ENCODE peak calls at places on chromosomes 3 and 15, in five cellular contexts. One of them, this sample, is unnamed.

GRCh38 chr15:90482124-90483011 is 47.4 kb upstream of the CRTC3 start:
- DNase-seq in IMR-90: peak
- DNase-seq in neuronal stem cell: peak
- DNase-seq in H1: peak
- DNase-seq in mesenchymal stem cell: peak
- DNase-seq in this sample: peak

GRCh38 chr15:68373028-68373427 is 58.9 kb downstream of the ITGA11 start:
- DNase-seq in mesenchymal stem cell: no peak
- DNase-seq in H1: no peak
- DNase-seq in neuronal stem cell: no peak
- DNase-seq in IMR-90: no peak
- DNase-seq in this sample: no peak

GRCh38 chr15:61393949-61394348 is 164.8 kb upstream of the RORA start:
- DNase-seq in mesenchymal stem cell: no peak
- DNase-seq in IMR-90: no peak
- DNase-seq in neuronal stem cell: no peak
- DNase-seq in H1: no peak
- DNase-seq in this sample: no peak

GRCh38 chr15:40343512-40343911 is 2.8 kb upstream of the CCDC9B start:
- DNase-seq in H1: no peak
- DNase-seq in IMR-90: peak
- DNase-seq in neuronal stem cell: no peak
- DNase-seq in mesenchymal stem cell: peak
- DNase-seq in this sample: no peak

GRCh38 chr3:146221276-146221675 is 29.6 kb downstream of the PLSCR4 start:
- DNase-seq in IMR-90: peak
- DNase-seq in H1: no peak
- DNase-seq in neuronal stem cell: no peak
- DNase-seq in mesenchymal stem cell: peak
- DNase-seq in this sample: no peak

GRCh38 chr3:51530485-51530884 is 8.0 kb upstream of the RAD54L2 start:
- DNase-seq in H1: no peak
- DNase-seq in mesenchymal stem cell: no peak
- DNase-seq in neuronal stem cell: no peak
- DNase-seq in IMR-90: peak
- DNase-seq in this sample: peak

GRCh38 chr3:40924559-40925058 is 274.7 kb upstream of the CTNNB1 start:
- DNase-seq in H1: no peak
- DNase-seq in IMR-90: no peak
- DNase-seq in neuronal stem cell: no peak
- DNase-seq in mesenchymal stem cell: no peak
- DNase-seq in this sample: no peak

GRCh38 chr3:29585368-29585767 is 304.5 kb downstream of the RBMS3 start:
- DNase-seq in neuronal stem cell: no peak
- DNase-seq in IMR-90: no peak
- DNase-seq in mesenchymal stem cell: no peak
- DNase-seq in H1: no peak
- DNase-seq in this sample: no peak

GRCh38 chr3:67329358-67329757 is 325.1 kb downstream of the SUCLG2 start:
- DNase-seq in mesenchymal stem cell: no peak
- DNase-seq in H1: no peak
- DNase-seq in neuronal stem cell: no peak
- DNase-seq in IMR-90: no peak
- DNase-seq in this sample: no peak

GRCh38 chr3:146111337-146111736 is 49.6 kb downstream of the PLOD2 start:
- DNase-seq in neuronal stem cell: no peak
- DNase-seq in IMR-90: no peak
- DNase-seq in H1: no peak
- DNase-seq in mesenchymal stem cell: no peak
- DNase-seq in this sample: no peak

GRCh38 chr3:193946945-193947344 is 189.0 kb upstream of the HES1 start:
- DNase-seq in IMR-90: no peak
- DNase-seq in neuronal stem cell: no peak
- DNase-seq in mesenchymal stem cell: no peak
- DNase-seq in H1: no peak
- DNase-seq in this sample: no peak

GRCh38 chr3:100609305-100609704 is at the start of gene ADGRG7:
- DNase-seq in IMR-90: no peak
- DNase-seq in mesenchymal stem cell: no peak
- DNase-seq in neuronal stem cell: no peak
- DNase-seq in H1: no peak
- DNase-seq in this sample: no peak

GRCh38 chr15:90000175-90000923 is 775 bp upstream of the ZNF710 start:
- DNase-seq in H1: peak
- DNase-seq in IMR-90: peak
- DNase-seq in mesenchymal stem cell: peak
- DNase-seq in neuronal stem cell: peak
- DNase-seq in this sample: no peak

GRCh38 chr15:90449206-90449735 is 61.2 kb downstream of the IQGAP1 start:
- DNase-seq in mesenchymal stem cell: no peak
- DNase-seq in IMR-90: peak
- DNase-seq in neuronal stem cell: no peak
- DNase-seq in H1: no peak
- DNase-seq in this sample: peak

GRCh38 chr3:111763968-111764367 is 95.1 kb upstream of the PHLDB2 start:
- DNase-seq in mesenchymal stem cell: peak
- DNase-seq in H1: no peak
- DNase-seq in IMR-90: peak
- DNase-seq in neuronal stem cell: no peak
- DNase-seq in this sample: peak

GRCh38 chr3:128435058-128435457 is 31.6 kb downstream of the DNAJB8 start:
- DNase-seq in H1: no peak
- DNase-seq in neuronal stem cell: no peak
- DNase-seq in IMR-90: no peak
- DNase-seq in mesenchymal stem cell: no peak
- DNase-seq in this sample: peak

GRCh38 chr3:58924581-58924980 is 125.2 kb downstream of the CFAP20DC start:
- DNase-seq in IMR-90: peak
- DNase-seq in neuronal stem cell: no peak
- DNase-seq in H1: no peak
- DNase-seq in mesenchymal stem cell: no peak
- DNase-seq in this sample: no peak

GRCh38 chr3:192869131-192870027 is 48.3 kb downstream of the MB21D2 start:
- DNase-seq in mesenchymal stem cell: peak
- DNase-seq in IMR-90: peak
- DNase-seq in H1: no peak
- DNase-seq in neuronal stem cell: no peak
- DNase-seq in this sample: no peak

GRCh38 chr3:145070795-145071194 is 1090.2 kb downstream of the PLOD2 start:
- DNase-seq in IMR-90: no peak
- DNase-seq in mesenchymal stem cell: no peak
- DNase-seq in neuronal stem cell: no peak
- DNase-seq in H1: no peak
- DNase-seq in this sample: no peak

GRCh38 chr3:98518816-98519215 is 3.9 kb downstream of the CLDND1 start:
- DNase-seq in H1: no peak
- DNase-seq in neuronal stem cell: no peak
- DNase-seq in mesenchymal stem cell: no peak
- DNase-seq in IMR-90: no peak
- DNase-seq in this sample: no peak

GRCh38 chr3:65992106-65992505 is 46.6 kb downstream of the MAGI1 start:
- DNase-seq in mesenchymal stem cell: peak
- DNase-seq in neuronal stem cell: no peak
- DNase-seq in IMR-90: peak
- DNase-seq in H1: no peak
- DNase-seq in this sample: no peak

GRCh38 chr3:4687167-4687566 is 194.0 kb downstream of the ITPR1 start:
- DNase-seq in H1: no peak
- DNase-seq in mesenchymal stem cell: peak
- DNase-seq in IMR-90: no peak
- DNase-seq in neuronal stem cell: no peak
- DNase-seq in this sample: peak

GRCh38 chr15:32959077-32959476 is 235.4 kb downstream of the FMN1 start:
- DNase-seq in IMR-90: peak
- DNase-seq in neuronal stem cell: no peak
- DNase-seq in mesenchymal stem cell: peak
- DNase-seq in H1: no peak
- DNase-seq in this sample: no peak

GRCh38 chr3:49563766-49564165 is 9.5 kb downstream of the BSN start:
- DNase-seq in IMR-90: no peak
- DNase-seq in neuronal stem cell: no peak
- DNase-seq in mesenchymal stem cell: no peak
- DNase-seq in H1: no peak
- DNase-seq in this sample: no peak

GRCh38 chr15:33848011-33848410 is 120.3 kb upstream of the CHRM5 start:
- DNase-seq in IMR-90: no peak
- DNase-seq in neuronal stem cell: no peak
- DNase-seq in mesenchymal stem cell: no peak
- DNase-seq in H1: no peak
- DNase-seq in this sample: no peak

GRCh38 chr3:160629491-160629890 is 47.5 kb upstream of the ARL14 start:
- DNase-seq in neuronal stem cell: no peak
- DNase-seq in mesenchymal stem cell: no peak
- DNase-seq in H1: no peak
- DNase-seq in IMR-90: no peak
- DNase-seq in this sample: no peak

GRCh38 chr3:2856062-2856792 is 253.9 kb downstream of the IL5RA start:
- DNase-seq in H1: no peak
- DNase-seq in mesenchymal stem cell: peak
- DNase-seq in IMR-90: no peak
- DNase-seq in neuronal stem cell: no peak
- DNase-seq in this sample: no peak

GRCh38 chr15:95175914-95176658 is 944.7 kb downstream of the MCTP2 start:
- DNase-seq in IMR-90: peak
- DNase-seq in H1: no peak
- DNase-seq in mesenchymal stem cell: peak
- DNase-seq in neuronal stem cell: no peak
- DNase-seq in this sample: peak

GRCh38 chr3:11411956-11412355 is 139.8 kb downstream of the ATG7 start:
- DNase-seq in neuronal stem cell: no peak
- DNase-seq in IMR-90: no peak
- DNase-seq in mesenchymal stem cell: no peak
- DNase-seq in H1: no peak
- DNase-seq in this sample: no peak

GRCh38 chr3:22951910-22952309 is 251.2 kb upstream of the UBE2E2 start:
- DNase-seq in H1: no peak
- DNase-seq in mesenchymal stem cell: no peak
- DNase-seq in IMR-90: no peak
- DNase-seq in neuronal stem cell: peak
- DNase-seq in this sample: no peak

GRCh38 chr3:40996382-40996781 is 202.9 kb upstream of the CTNNB1 start:
- DNase-seq in mesenchymal stem cell: peak
- DNase-seq in IMR-90: no peak
- DNase-seq in H1: no peak
- DNase-seq in neuronal stem cell: no peak
- DNase-seq in this sample: peak

GRCh38 chr3:27486328-27486727 is 2.1 kb upstream of the SLC4A7 start:
- DNase-seq in H1: no peak
- DNase-seq in neuronal stem cell: no peak
- DNase-seq in mesenchymal stem cell: no peak
- DNase-seq in IMR-90: no peak
- DNase-seq in this sample: no peak

GRCh38 chr3:35659808-35660207 is 20.5 kb downstream of the ARPP21 start:
- DNase-seq in mesenchymal stem cell: no peak
- DNase-seq in IMR-90: no peak
- DNase-seq in H1: no peak
- DNase-seq in neuronal stem cell: no peak
- DNase-seq in this sample: peak

DNA sequence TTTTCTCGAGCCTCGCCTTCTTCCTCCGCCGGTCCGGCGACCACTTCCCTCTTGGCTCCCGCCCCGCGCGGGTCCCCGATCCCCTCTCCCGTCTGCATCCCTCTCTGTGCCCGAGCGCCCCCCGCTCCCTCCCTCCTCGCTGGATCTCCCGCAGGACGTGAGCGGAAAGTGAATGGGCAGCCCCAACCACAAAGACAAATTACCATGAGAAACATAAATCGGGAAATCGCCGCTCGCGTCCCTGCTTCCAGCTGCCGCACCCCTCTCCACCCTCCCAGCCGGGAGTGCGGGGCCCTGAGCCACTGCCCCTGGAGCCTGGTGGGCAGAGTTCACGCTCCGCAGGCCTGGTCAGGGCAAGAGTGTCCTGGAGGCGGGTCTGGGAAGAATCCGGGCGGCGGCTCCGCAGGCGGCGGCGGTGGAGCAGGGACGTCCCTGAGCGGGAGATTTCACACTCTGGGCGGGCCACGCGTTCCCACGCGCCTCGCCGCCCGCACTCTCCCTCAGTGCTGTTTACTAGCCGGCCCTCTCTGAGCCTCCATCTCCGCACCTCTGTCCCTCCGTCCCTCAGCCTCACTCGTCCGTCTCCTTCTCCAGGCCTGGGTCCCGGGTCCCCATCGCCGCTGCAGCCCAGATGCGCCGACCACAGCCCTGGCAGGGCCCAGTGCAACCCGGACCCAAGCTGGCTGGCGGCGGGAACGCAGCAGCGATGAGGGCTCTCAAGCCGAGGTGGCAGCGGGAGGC is 842 bp downstream of the SEMA5B start:
- DNase-seq in IMR-90: no peak
- DNase-seq in H1: peak
- DNase-seq in mesenchymal stem cell: peak
- DNase-seq in neuronal stem cell: peak
- DNase-seq in this sample: peak
- H3K14ac ChIP-seq in IMR-90: no peak
- H3K14ac ChIP-seq in H1: no peak
- H3K14ac ChIP-seq in mesenchymal stem cell: peak
- H3K14ac ChIP-seq in neuronal stem cell: peak
- H3K14ac ChIP-seq in this sample: no peak

DNA sequence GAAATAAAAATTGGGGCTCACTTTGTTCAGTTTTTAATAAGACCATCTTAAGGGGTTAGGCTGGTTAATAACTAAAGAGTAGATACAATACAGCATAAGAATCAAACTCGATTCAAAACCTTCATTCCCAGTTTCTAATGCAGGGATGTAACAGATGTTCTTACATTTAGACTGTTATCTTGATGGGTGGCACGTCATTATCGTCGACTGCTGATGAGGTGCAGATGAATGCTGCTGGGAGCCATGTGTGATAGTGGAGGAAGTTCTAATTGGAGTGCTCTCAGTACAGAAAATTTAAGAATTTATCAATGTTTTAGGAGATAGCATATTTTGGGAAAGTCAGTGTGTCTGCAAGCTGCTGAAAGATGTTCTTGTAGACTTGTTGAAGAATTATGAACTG is 331.5 kb downstream of the PTPRG start:
- DNase-seq in neuronal stem cell: no peak
- DNase-seq in H1: no peak
- DNase-seq in mesenchymal stem cell: no peak
- DNase-seq in IMR-90: no peak
- DNase-seq in this sample: no peak
- H4K8ac ChIP-seq in neuronal stem cell: no peak
- H4K8ac ChIP-seq in H1: no peak
- H4K8ac ChIP-seq in mesenchymal stem cell: no peak
- H4K8ac ChIP-seq in IMR-90: no peak
- H4K8ac ChIP-seq in this sample: no peak

GRCh38 chr3:195269375-195270078 is 1.4 kb downstream of the XXYLT1 start:
- DNase-seq in mesenchymal stem cell: no peak
- DNase-seq in neuronal stem cell: no peak
- DNase-seq in H1: peak
- DNase-seq in IMR-90: no peak
- DNase-seq in this sample: no peak
- H3K4me3 ChIP-seq in mesenchymal stem cell: no peak
- H3K4me3 ChIP-seq in neuronal stem cell: no peak
- H3K4me3 ChIP-seq in H1: peak
- H3K4me3 ChIP-seq in IMR-90: peak
- H3K4me3 ChIP-seq in this sample: no peak

GRCh38 chr3:181695661-181696491 is 15.8 kb upstream of the SOX2 start:
- DNase-seq in H1: peak
- DNase-seq in mesenchymal stem cell: no peak
- DNase-seq in IMR-90: no peak
- DNase-seq in neuronal stem cell: no peak
- DNase-seq in this sample: peak
- H3K14ac ChIP-seq in H1: no peak
- H3K14ac ChIP-seq in mesenchymal stem cell: no peak
- H3K14ac ChIP-seq in IMR-90: no peak
- H3K14ac ChIP-seq in neuronal stem cell: peak
- H3K14ac ChIP-seq in this sample: peak

This sample was measured in trophoblast cell.